ENCODE peak calls at places on chromosomes 6 and 20, in four cellular contexts. N is AG09309, J is fibroblast of the aortic adventitia, X is astrocyte of the spinal cord. U is an unnamed sample.

GRCh38 chr20:52193886-52194545 is 2.4 kb upstream of the ZFP64 start:
- DNase-seq in N (no peak), J (no peak), X (no peak), U (no peak)

GRCh38 chr20:58701431-58702160 is 9.0 kb downstream of the NPEPL1 start:
- DNase-seq in N (no peak), J (no peak), X (no peak), U (no peak)

GRCh38 chr6:122799140-122799539 is 10.1 kb downstream of the SMPDL3A start:
- DNase-seq in N (no peak), J (no peak), X (no peak), U (no peak)

GRCh38 chr20:50442526-50442925 is 67.7 kb upstream of the PTPN1 start:
- DNase-seq in N (no peak), J (no peak), X (no peak), U (no peak)

GRCh38 chr6:13406781-13407180 is 78.4 kb upstream of the TBC1D7 start:
- DNase-seq in N (no peak), J (no peak), X (no peak), U (no peak)

GRCh38 chr6:166056637-166057036 is 111.0 kb downstream of the TBXT start:
- DNase-seq in N (no peak), J (peak; percentile 90), X (peak; percentile 38), U (peak; percentile 41)

GRCh38 chr6:137717074-137718073 is 149.7 kb upstream of the TNFAIP3 start:
- DNase-seq in N (no peak), J (no peak), X (peak; percentile 35), U (no peak)

GRCh38 chr20:8326196-8326595 is 194.1 kb downstream of the PLCB1 start:
- DNase-seq in N (no peak), J (no peak), X (no peak), U (no peak)

GRCh38 chr6:71724456-71725180 is 161.7 kb upstream of the RIMS1 start:
- DNase-seq in N (no peak), J (no peak), X (no peak), U (no peak)

GRCh38 chr6:170165085-170165484 is 125.8 kb downstream of the DLL1 start:
- DNase-seq in N (no peak), J (no peak), X (no peak), U (no peak)

GRCh38 chr6:131651782-131652181 is 14.7 kb downstream of the ENPP3 start:
- DNase-seq in N (no peak), J (no peak), X (no peak), U (no peak)

GRCh38 chr20:4809707-4810106 is 88.0 kb downstream of the PRND start:
- DNase-seq in N (no peak), J (no peak), X (no peak), U (no peak)

GRCh38 chr6:99662616-99663015 is 56.0 kb downstream of the PRDM13 start:
- DNase-seq in N (no peak), J (no peak), X (no peak), U (no peak)

GRCh38 chr6:12356983-12357972 is 67.1 kb downstream of the EDN1 start:
- DNase-seq in N (peak; percentile 45), J (no peak), X (no peak), U (no peak)

GRCh38 chr6:159852877-159853276 is 37.9 kb upstream of the MAS1 start:
- DNase-seq in N (no peak), J (peak; percentile 39), X (no peak), U (no peak)

GRCh38 chr6:130447374-130447773 is 81.6 kb downstream of the TMEM200A start:
- DNase-seq in N (no peak), J (peak; percentile 39), X (no peak), U (no peak)

GRCh38 chr6:143176090-143177021 is 115.7 kb downstream of the AIG1 start:
- DNase-seq in N (peak; percentile 89), J (peak; percentile 86), X (peak; percentile 98), U (peak; percentile 65)

GRCh38 chr6:155313602-155314091 is 637 bp downstream of the TFB1M start:
- DNase-seq in N (no peak), J (peak; percentile 18), X (peak; percentile 10), U (no peak)

GRCh38 chr20:12614764-12615163 is 394.0 kb upstream of the SPTLC3 start:
- DNase-seq in N (no peak), J (no peak), X (no peak), U (no peak)

GRCh38 chr6:20572940-20573339 is 38.7 kb downstream of the CDKAL1 start:
- DNase-seq in N (peak; percentile 28), J (peak; percentile 75), X (peak; percentile 16), U (peak; percentile 33)